ENCODE peak calls at places on chromosomes 5 and 9, in four cellular contexts. Z is fibroblast of pulmonary artery, W is ascending aorta, T is upper lobe of left lung. G is an unnamed sample.

GRCh38 chr9:95901506-95901905 is 26.0 kb downstream of the ERCC6L2 start:
- DNase-seq in Z (no peak), W (no peak), T (no peak), G (no peak)

GRCh38 chr5:172721455-172722308 is 49.3 kb downstream of the DUSP1 start:
- DNase-seq in Z (peak), W (peak), T (peak), G (no peak)

GRCh38 chr9:12933957-12934356 is 159.1 kb downstream of the LURAP1L start:
- DNase-seq in Z (peak), W (no peak), T (no peak), G (no peak)

GRCh38 chr5:171310816-171311697 is 2.0 kb downstream of the TLX3 start:
- DNase-seq in Z (peak), W (peak), T (no peak), G (peak)

GRCh38 chr9:92964981-92965758 is 17.8 kb downstream of the FGD3 start:
- DNase-seq in Z (no peak), W (peak), T (peak), G (no peak)

GRCh38 chr9:38117646-38118045 is 48.6 kb upstream of the SHB start:
- DNase-seq in Z (no peak), W (no peak), T (no peak), G (peak)

GRCh38 chr5:32642276-32643002 is 57.1 kb downstream of the SUB1 start:
- DNase-seq in Z (peak), W (no peak), T (no peak), G (no peak)

GRCh38 chr5:128216860-128217531 is 133.4 kb downstream of the SLC12A2 start:
- DNase-seq in Z (peak), W (peak), T (no peak), G (no peak)

GRCh38 chr5:102901821-102902448 is 146.8 kb downstream of the PAM start:
- DNase-seq in Z (no peak), W (no peak), T (no peak), G (no peak)

GRCh38 chr5:106386287-106386686 is 1284.5 kb downstream of the EFNA5 start:
- DNase-seq in Z (no peak), W (no peak), T (no peak), G (no peak)

GRCh38 chr5:206406-206805 is 11.5 kb downstream of the CCDC127 start:
- DNase-seq in Z (peak), W (no peak), T (no peak), G (no peak)

GRCh38 chr9:37999501-38000189 is 69.4 kb downstream of the SHB start:
- DNase-seq in Z (no peak), W (no peak), T (no peak), G (no peak)

GRCh38 chr5:33120671-33121070 is 320.1 kb upstream of the TARS1 start:
- DNase-seq in Z (peak), W (no peak), T (no peak), G (no peak)

GRCh38 chr9:114311571-114312512 is 11.1 kb upstream of the ORM1 start:
- DNase-seq in Z (no peak), W (peak), T (peak), G (peak)

GRCh38 chr5:79464695-79465332 is 49.1 kb downstream of the HOMER1 start:
- DNase-seq in Z (peak), W (no peak), T (no peak), G (no peak)

GRCh38 chr5:154461531-154461930 is 15.7 kb downstream of the SAP30L start:
- DNase-seq in Z (peak), W (no peak), T (no peak), G (no peak)

GRCh38 chr5:89265511-89266169 is 382.7 kb upstream of the MEF2C start:
- DNase-seq in Z (peak), W (no peak), T (no peak), G (no peak)

GRCh38 chr9:74573792-74574191 is 76.7 kb downstream of the RORB start:
- DNase-seq in Z (peak), W (no peak), T (no peak), G (no peak)

GRCh38 chr9:8822667-8823025 is 1023.1 kb upstream of the DMAC1 start:
- DNase-seq in Z (no peak), W (no peak), T (no peak), G (no peak)

GRCh38 chr5:136749016-136749415 is 383.7 kb upstream of the TRPC7 start:
- DNase-seq in Z (no peak), W (no peak), T (no peak), G (no peak)

GRCh38 chr5:65612298-65612907 is 11.7 kb downstream of the TRIM23 start:
- DNase-seq in Z (no peak), W (no peak), T (peak), G (no peak)

GRCh38 chr9:38134578-38134977 is 65.6 kb upstream of the SHB start:
- DNase-seq in Z (no peak), W (no peak), T (no peak), G (no peak)

GRCh38 chr5:72645447-72645846 is 138.2 kb upstream of the ZNF366 start:
- DNase-seq in Z (no peak), W (no peak), T (no peak), G (no peak)

GRCh38 chr5:177980776-177981175 is 15.3 kb downstream of the PROP1 start:
- DNase-seq in Z (no peak), W (no peak), T (no peak), G (no peak)

GRCh38 chr9:6632516-6633328 is 12.8 kb downstream of the GLDC start:
- DNase-seq in Z (no peak), W (no peak), T (no peak), G (no peak)

GRCh38 chr5:142694092-142694856 is 8.4 kb upstream of the FGF1 start:
- DNase-seq in Z (no peak), W (peak), T (no peak), G (no peak)

GRCh38 chr5:122697171-122697570 is 77.7 kb upstream of the SNX2 start:
- DNase-seq in Z (no peak), W (no peak), T (no peak), G (no peak)

GRCh38 chr5:66139313-66139712 is 4.8 kb upstream of the SREK1 start:
- DNase-seq in Z (no peak), W (no peak), T (no peak), G (no peak)

GRCh38 chr9:16974436-16974835 is 104.0 kb upstream of the BNC2 start:
- DNase-seq in Z (no peak), W (no peak), T (no peak), G (no peak)

GRCh38 chr5:113059232-113059805 is 82.7 kb downstream of the DCP2 start:
- DNase-seq in Z (peak), W (no peak), T (no peak), G (no peak)

GRCh38 chr5:135944967-135945560 is 9.7 kb downstream of the LECT2 start:
- DNase-seq in Z (peak), W (peak), T (peak), G (no peak)

GRCh38 chr9:126232461-126232860 is 94.2 kb upstream of the MVB12B start:
- DNase-seq in Z (no peak), W (peak), T (no peak), G (no peak)

GRCh38 chr5:142587354-142587965 is 98.4 kb downstream of the FGF1 start:
- DNase-seq in Z (peak), W (no peak), T (no peak), G (no peak)

GRCh38 chr5:52738095-52738506 is 49.6 kb upstream of the ITGA1 start:
- DNase-seq in Z (peak), W (no peak), T (no peak), G (no peak)

GRCh38 chr9:127178646-127179632 is 56.5 kb upstream of the ANGPTL2 start:
- DNase-seq in Z (no peak), W (peak), T (no peak), G (peak)

GRCh38 chr9:86575137-86575536 is 220.9 kb upstream of the TUT7 start:
- DNase-seq in Z (no peak), W (no peak), T (no peak), G (no peak)

GRCh38 chr9:134358026-134358967 is 32.0 kb downstream of the RXRA start:
- DNase-seq in Z (peak), W (no peak), T (peak), G (no peak)

GRCh38 chr5:61366841-61367240 is 34.8 kb downstream of the ZSWIM6 start:
- DNase-seq in Z (no peak), W (no peak), T (no peak), G (no peak)

GRCh38 chr5:61357745-61358144 is 25.7 kb downstream of the ZSWIM6 start:
- DNase-seq in Z (no peak), W (no peak), T (no peak), G (no peak)

GRCh38 chr5:61363715-61364114 is 31.7 kb downstream of the ZSWIM6 start:
- DNase-seq in Z (no peak), W (no peak), T (no peak), G (no peak)

DNA sequence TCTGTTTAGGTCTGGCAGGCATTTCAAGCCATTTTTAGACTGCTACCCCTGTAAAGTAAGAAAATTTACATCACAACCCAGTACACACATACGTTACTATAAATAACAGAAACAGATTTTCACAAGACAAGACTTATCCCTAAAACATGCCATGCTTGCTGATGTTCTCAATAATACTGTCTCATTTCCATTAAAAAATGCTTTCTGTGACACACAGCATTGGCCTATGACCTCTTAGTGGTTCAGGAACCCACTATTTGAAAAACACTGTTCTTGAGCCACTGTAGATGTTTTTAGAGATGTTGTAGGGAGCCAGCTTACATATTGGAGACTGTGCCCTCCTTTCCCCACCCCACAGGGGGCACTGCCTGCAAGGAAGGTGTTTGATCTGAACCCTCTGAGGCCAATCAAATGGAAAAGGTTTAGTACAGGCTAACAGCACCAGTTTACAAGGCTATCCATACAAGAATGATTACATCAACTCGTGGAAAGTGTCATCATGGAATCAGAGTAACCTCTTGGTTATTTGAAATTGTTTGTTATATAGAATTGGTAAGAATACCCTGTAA is 30.8 kb downstream of the ZSWIM6 start:
- DNase-seq in Z (peak), W (no peak), T (no peak), G (no peak)
- TF ChIP-seq CTCF in Z (peak), W (no peak), T (no peak), G (peak)

DNA sequence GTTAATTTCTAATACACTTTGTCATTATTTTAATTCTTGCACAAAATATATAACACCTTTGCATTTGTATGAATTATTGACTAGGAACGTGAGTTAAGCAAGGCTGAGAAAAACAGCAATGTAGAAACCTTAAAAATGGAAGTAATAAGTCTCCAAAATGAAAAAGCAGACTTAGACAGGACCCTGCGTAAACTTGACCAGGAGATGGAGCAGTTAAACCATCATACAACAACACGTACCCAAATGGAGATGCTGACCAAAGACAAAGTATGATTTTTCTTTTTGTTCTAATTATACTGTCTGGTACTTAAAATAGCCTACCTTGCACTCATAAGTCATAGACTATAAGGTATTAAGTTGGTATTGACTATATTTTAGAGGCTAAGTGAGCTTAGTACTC is 34.4 kb downstream of the RAD50 start:
- DNase-seq in Z (peak), W (no peak), T (no peak), G (no peak)
- TF ChIP-seq CTCF in Z (no peak), W (no peak), T (no peak), G (peak)

GRCh38 chr5:43110606-43111170 is 10.0 kb upstream of the ZNF131 start:
- DNase-seq in Z (no peak), W (no peak), T (no peak), G (no peak)

GRCh38 chr5:43120720-43121564 is at the start of gene ZNF131:
- DNase-seq in Z (peak), W (peak), T (peak), G (peak)

GRCh38 chr5:43117092-43117491 is 3.6 kb upstream of the ZNF131 start:
- DNase-seq in Z (no peak), W (no peak), T (no peak), G (no peak)

GRCh38 chr5:43113546-43113945 is 7.2 kb upstream of the ZNF131 start:
- DNase-seq in Z (no peak), W (no peak), T (no peak), G (no peak)

DNA sequence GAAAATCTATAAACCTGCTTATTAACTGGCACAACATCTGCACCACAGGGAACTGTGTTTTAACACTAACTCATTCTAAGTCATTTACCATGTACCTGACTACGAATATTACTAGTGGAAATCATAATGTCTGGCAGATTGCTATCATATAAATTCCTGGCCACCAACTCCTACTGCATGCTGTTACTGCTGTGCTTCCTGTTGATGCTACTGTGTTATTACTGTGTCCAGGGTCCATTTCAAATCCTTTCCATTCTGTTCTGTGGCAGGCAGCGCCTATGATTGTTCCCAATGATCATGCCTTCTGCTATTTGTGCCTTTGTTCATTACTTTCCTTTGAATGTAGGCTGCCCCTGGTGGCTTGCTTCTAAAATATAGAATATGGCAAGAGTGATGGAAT is 4.7 kb upstream of the ZNF131 start:
- DNase-seq in Z (no peak), W (no peak), T (no peak), G (no peak)
- TF ChIP-seq CTCF in Z (no peak), W (no peak), T (no peak), G (no peak)

GRCh38 chr9:106557996-106558667 is 304.8 kb upstream of the ZNF462 start:
- DNase-seq in Z (no peak), W (no peak), T (peak), G (no peak)

GRCh38 chr9:106560540-106560939 is 302.4 kb upstream of the ZNF462 start:
- DNase-seq in Z (no peak), W (no peak), T (no peak), G (no peak)
- TF ChIP-seq CTCF in Z (no peak), W (no peak), T (no peak), G (peak)

GRCh38 chr5:173735691-173736090 is 119.2 kb upstream of the BOD1 start:
- DNase-seq in Z (no peak), W (no peak), T (no peak), G (no peak)

GRCh38 chr5:173733831-173734491 is 117.5 kb upstream of the BOD1 start:
- DNase-seq in Z (no peak), W (no peak), T (no peak), G (no peak)

GRCh38 chr5:173735171-173735570 is 118.7 kb upstream of the BOD1 start:
- DNase-seq in Z (no peak), W (no peak), T (no peak), G (no peak)

GRCh38 chr5:173734716-173735115 is 118.3 kb upstream of the BOD1 start:
- DNase-seq in Z (no peak), W (no peak), T (no peak), G (no peak)

GRCh38 chr5:173733065-173733824 is 116.8 kb upstream of the BOD1 start:
- DNase-seq in Z (no peak), W (no peak), T (no peak), G (no peak)
- TF ChIP-seq CTCF in Z (no peak), W (no peak), T (no peak), G (no peak)

GRCh38 chr9:88013051-88013450 is 38.7 kb upstream of the CDK20 start:
- DNase-seq in Z (no peak), W (no peak), T (no peak), G (no peak)

GRCh38 chr9:88018101-88018500 is 43.8 kb upstream of the CDK20 start:
- DNase-seq in Z (no peak), W (no peak), T (no peak), G (no peak)

GRCh38 chr9:88013607-88014006 is 39.3 kb upstream of the CDK20 start:
- DNase-seq in Z (no peak), W (no peak), T (no peak), G (no peak)

GRCh38 chr9:88011005-88011766 is 36.9 kb upstream of the CDK20 start:
- DNase-seq in Z (peak), W (no peak), T (no peak), G (no peak)

DNA sequence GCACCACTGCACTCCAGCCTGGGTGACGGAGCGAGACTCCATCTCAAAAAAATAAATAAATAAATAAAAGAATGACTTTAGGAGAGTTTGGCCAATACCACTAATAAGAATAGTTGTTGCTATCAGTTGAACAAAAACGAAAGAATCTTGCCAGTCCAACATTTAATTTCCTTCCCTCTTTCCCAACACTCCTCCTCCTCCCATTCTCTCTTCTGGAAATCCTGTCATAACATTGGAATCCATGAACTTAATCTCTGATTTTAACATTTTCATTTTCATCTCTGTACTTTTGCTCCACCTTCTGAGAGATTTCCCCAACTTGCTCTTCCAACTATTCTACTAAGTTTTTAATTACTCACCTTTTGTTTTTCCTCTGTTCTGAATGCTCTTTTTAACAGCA is 42.8 kb upstream of the CDK20 start:
- DNase-seq in Z (peak), W (no peak), T (no peak), G (no peak)
- TF ChIP-seq CTCF in Z (no peak), W (no peak), T (no peak), G (no peak)

DNA sequence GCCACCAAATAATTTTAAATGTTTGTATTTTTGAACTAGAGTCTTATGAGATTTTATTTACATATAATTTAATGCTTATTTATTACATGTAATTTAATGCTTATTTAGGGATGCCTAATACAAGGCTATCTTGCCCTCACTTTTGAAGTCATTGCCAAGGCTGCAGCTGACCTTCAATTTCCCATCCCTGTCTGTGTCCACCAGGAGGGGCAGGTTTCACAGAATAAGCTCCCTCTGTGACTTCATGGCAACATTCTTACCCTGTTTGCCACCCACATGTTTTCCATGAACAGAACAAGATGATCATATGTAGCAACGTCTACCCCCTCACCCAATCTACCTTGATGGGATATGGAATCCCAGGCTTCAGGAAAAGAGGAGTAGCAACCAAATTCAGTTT is 27.0 kb downstream of the C5 start:
- DNase-seq in Z (peak), W (no peak), T (no peak), G (no peak)
- TF ChIP-seq CTCF in Z (peak), W (no peak), T (no peak), G (peak)

GRCh38 chr5:17257705-17258273 is 40.4 kb downstream of the BASP1 start:
- DNase-seq in Z (peak), W (no peak), T (no peak), G (no peak)
- TF ChIP-seq CTCF in Z (peak), W (no peak), T (no peak), G (no peak)

GRCh38 chr5:10031817-10032216 is 217.9 kb downstream of the ATPSCKMT start:
- DNase-seq in Z (no peak), W (no peak), T (no peak), G (no peak)

GRCh38 chr5:10036136-10036535 is 213.6 kb downstream of the ATPSCKMT start:
- DNase-seq in Z (peak), W (no peak), T (no peak), G (no peak)

GRCh38 chr5:10034008-10034407 is 215.7 kb downstream of the ATPSCKMT start:
- DNase-seq in Z (peak), W (no peak), T (no peak), G (no peak)

GRCh38 chr5:10030219-10030831 is 219.4 kb downstream of the ATPSCKMT start:
- DNase-seq in Z (peak), W (no peak), T (peak), G (no peak)
- TF ChIP-seq CTCF in Z (peak), W (no peak), T (peak), G (peak)

GRCh38 chr9:72217306-72217842 is 68.1 kb downstream of the GDA start:
- DNase-seq in Z (no peak), W (no peak), T (no peak), G (no peak)
- TF ChIP-seq CTCF in Z (no peak), W (no peak), T (no peak), G (no peak)